ENCODE peak calls at places on chromosomes 13 and 19, in five cellular contexts. One of them, this sample, is unnamed.

GRCh38 chr13:70107125-70107497 is 515 bp upstream of the ATXN8OS start:
- DNase-seq in M059J: no peak
- DNase-seq in ELR: no peak
- DNase-seq in GM04503: no peak
- DNase-seq in Ammon's horn: no peak
- DNase-seq in this sample: no peak

GRCh38 chr19:48784527-48784926 is 26.3 kb downstream of the BCAT2 start:
- DNase-seq in M059J: peak
- DNase-seq in ELR: peak
- DNase-seq in GM04503: no peak
- DNase-seq in Ammon's horn: no peak
- DNase-seq in this sample: no peak

GRCh38 chr13:51780099-51780498 is 23.9 kb downstream of the DHRS12 start:
- DNase-seq in M059J: no peak
- DNase-seq in ELR: no peak
- DNase-seq in GM04503: no peak
- DNase-seq in Ammon's horn: no peak
- DNase-seq in this sample: no peak

GRCh38 chr13:114081761-114082681 is 50.4 kb downstream of the RASA3 start:
- DNase-seq in M059J: no peak
- DNase-seq in ELR: no peak
- DNase-seq in GM04503: no peak
- DNase-seq in Ammon's horn: no peak
- DNase-seq in this sample: no peak

GRCh38 chr13:100883453-100883852 is 208.9 kb upstream of the TMTC4 start:
- DNase-seq in M059J: no peak
- DNase-seq in ELR: no peak
- DNase-seq in GM04503: no peak
- DNase-seq in Ammon's horn: peak
- DNase-seq in this sample: no peak

GRCh38 chr13:23928985-23929384 is 31.7 kb upstream of the C1QTNF9B start:
- DNase-seq in M059J: peak
- DNase-seq in ELR: peak
- DNase-seq in GM04503: peak
- DNase-seq in Ammon's horn: no peak
- DNase-seq in this sample: peak

GRCh38 chr19:55223291-55224037 is 5.1 kb downstream of the TMEM86B start:
- DNase-seq in M059J: no peak
- DNase-seq in ELR: no peak
- DNase-seq in GM04503: no peak
- DNase-seq in Ammon's horn: no peak
- DNase-seq in this sample: no peak

GRCh38 chr19:4654437-4655361 is 15.4 kb downstream of the TNFAIP8L1 start:
- DNase-seq in M059J: no peak
- DNase-seq in ELR: no peak
- DNase-seq in GM04503: no peak
- DNase-seq in Ammon's horn: peak
- DNase-seq in this sample: no peak

GRCh38 chr19:13980340-13980739 is 25.8 kb downstream of the RFX1 start:
- DNase-seq in M059J: no peak
- DNase-seq in ELR: no peak
- DNase-seq in GM04503: no peak
- DNase-seq in Ammon's horn: no peak
- DNase-seq in this sample: no peak

GRCh38 chr19:17512574-17512939 is 1.1 kb downstream of the PGLS start:
- DNase-seq in M059J: no peak
- DNase-seq in ELR: peak
- DNase-seq in GM04503: no peak
- DNase-seq in Ammon's horn: no peak
- DNase-seq in this sample: no peak

GRCh38 chr13:95485518-95486144 is 66.9 kb upstream of the CLDN10 start:
- DNase-seq in M059J: no peak
- DNase-seq in ELR: no peak
- DNase-seq in GM04503: no peak
- DNase-seq in Ammon's horn: no peak
- DNase-seq in this sample: no peak

GRCh38 chr19:7744199-7744786 is 3.0 kb downstream of the CD209 start:
- DNase-seq in M059J: no peak
- DNase-seq in ELR: no peak
- DNase-seq in GM04503: no peak
- DNase-seq in Ammon's horn: no peak
- DNase-seq in this sample: no peak

GRCh38 chr19:53389591-53390377 is 5.2 kb upstream of the ZNF765 start:
- DNase-seq in M059J: no peak
- DNase-seq in ELR: no peak
- DNase-seq in GM04503: no peak
- DNase-seq in Ammon's horn: no peak
- DNase-seq in this sample: no peak

GRCh38 chr19:53772943-53773342 is 51.2 kb downstream of the NLRP12 start:
- DNase-seq in M059J: peak
- DNase-seq in ELR: peak
- DNase-seq in GM04503: peak
- DNase-seq in Ammon's horn: peak
- DNase-seq in this sample: peak

GRCh38 chr19:28319918-28320317 is 893.0 kb downstream of the UQCRFS1 start:
- DNase-seq in M059J: no peak
- DNase-seq in ELR: no peak
- DNase-seq in GM04503: no peak
- DNase-seq in Ammon's horn: no peak
- DNase-seq in this sample: no peak

GRCh38 chr13:108944760-108945159 is 315.3 kb downstream of the MYO16 start:
- DNase-seq in M059J: no peak
- DNase-seq in ELR: peak
- DNase-seq in GM04503: peak
- DNase-seq in Ammon's horn: no peak
- DNase-seq in this sample: peak

GRCh38 chr13:56039992-56040391 is 1100.7 kb upstream of the PRR20A start:
- DNase-seq in M059J: no peak
- DNase-seq in ELR: no peak
- DNase-seq in GM04503: no peak
- DNase-seq in Ammon's horn: no peak
- DNase-seq in this sample: no peak

GRCh38 chr13:30997697-30998547 is 65.5 kb downstream of the TEX26 start:
- DNase-seq in M059J: no peak
- DNase-seq in ELR: no peak
- DNase-seq in GM04503: no peak
- DNase-seq in Ammon's horn: peak
- DNase-seq in this sample: no peak

GRCh38 chr19:23817519-23817918 is 58.8 kb upstream of the ZNF681 start:
- DNase-seq in M059J: peak
- DNase-seq in ELR: peak
- DNase-seq in GM04503: no peak
- DNase-seq in Ammon's horn: peak
- DNase-seq in this sample: peak

GRCh38 chr13:28719656-28720055 is 886 bp upstream of the SLC46A3 start:
- DNase-seq in M059J: peak
- DNase-seq in ELR: peak
- DNase-seq in GM04503: peak
- DNase-seq in Ammon's horn: no peak
- DNase-seq in this sample: peak

GRCh38 chr19:42121666-42122069 is 10.6 kb downstream of the POU2F2 start:
- DNase-seq in M059J: peak
- DNase-seq in ELR: peak
- DNase-seq in GM04503: peak
- DNase-seq in Ammon's horn: peak
- DNase-seq in this sample: peak

GRCh38 chr13:20165417-20166257 is 4.8 kb upstream of the GJA3 start:
- DNase-seq in M059J: no peak
- DNase-seq in ELR: no peak
- DNase-seq in GM04503: no peak
- DNase-seq in Ammon's horn: no peak
- DNase-seq in this sample: no peak

GRCh38 chr19:13623686-13624405 is 117.6 kb upstream of the CACNA1A start:
- DNase-seq in M059J: peak
- DNase-seq in ELR: no peak
- DNase-seq in GM04503: no peak
- DNase-seq in Ammon's horn: peak
- DNase-seq in this sample: no peak

GRCh38 chr19:1248454-1249297 is at the start of gene MIDN:
- DNase-seq in M059J: peak
- DNase-seq in ELR: peak
- DNase-seq in GM04503: no peak
- DNase-seq in Ammon's horn: peak
- DNase-seq in this sample: peak

GRCh38 chr13:21657538-21657937 is 13.3 kb upstream of the FGF9 start:
- DNase-seq in M059J: peak
- DNase-seq in ELR: peak
- DNase-seq in GM04503: no peak
- DNase-seq in Ammon's horn: no peak
- DNase-seq in this sample: peak